ENCODE peak calls at places on chromosomes 3 and 15, in four cellular contexts. One of them, this sample, is unnamed.

GRCh38 chr15:50816191-50816590 is 50.7 kb upstream of the SPPL2A start:
- DNase-seq in stimulated activated CD8-positive, alpha-beta memory T cell treated with anti-CD3 and anti-CD28 coated beads, Interleukin-12 subunit alpha, Interleukin-12 subunit beta, amount 100 ng/mL, for 4 hours: no peak
- DNase-seq in NCI-H446 treated with DMSO at 0.1 percent for 48 hours: no peak
- DNase-seq in progenitor cell of endocrine pancreas: no peak
- DNase-seq in this sample: no peak

GRCh38 chr3:42140665-42141203 is 49.6 kb downstream of the TRAK1 start:
- DNase-seq in stimulated activated CD8-positive, alpha-beta memory T cell treated with anti-CD3 and anti-CD28 coated beads, Interleukin-12 subunit alpha, Interleukin-12 subunit beta, amount 100 ng/mL, for 4 hours: no peak
- DNase-seq in NCI-H446 treated with DMSO at 0.1 percent for 48 hours: no peak
- DNase-seq in progenitor cell of endocrine pancreas: no peak
- DNase-seq in this sample: no peak

GRCh38 chr15:57353317-57353804 is 22.9 kb upstream of the CGNL1 start:
- DNase-seq in stimulated activated CD8-positive, alpha-beta memory T cell treated with anti-CD3 and anti-CD28 coated beads, Interleukin-12 subunit alpha, Interleukin-12 subunit beta, amount 100 ng/mL, for 4 hours: no peak
- DNase-seq in NCI-H446 treated with DMSO at 0.1 percent for 48 hours: no peak
- DNase-seq in progenitor cell of endocrine pancreas: no peak
- DNase-seq in this sample: no peak

GRCh38 chr3:175911937-175912336 is 1052.8 kb downstream of the NAALADL2 start:
- DNase-seq in stimulated activated CD8-positive, alpha-beta memory T cell treated with anti-CD3 and anti-CD28 coated beads, Interleukin-12 subunit alpha, Interleukin-12 subunit beta, amount 100 ng/mL, for 4 hours: no peak
- DNase-seq in NCI-H446 treated with DMSO at 0.1 percent for 48 hours: no peak
- DNase-seq in progenitor cell of endocrine pancreas: no peak
- DNase-seq in this sample: no peak

GRCh38 chr15:73633991-73634495 is 854 bp upstream of the NPTN start:
- DNase-seq in stimulated activated CD8-positive, alpha-beta memory T cell treated with anti-CD3 and anti-CD28 coated beads, Interleukin-12 subunit alpha, Interleukin-12 subunit beta, amount 100 ng/mL, for 4 hours: no peak
- DNase-seq in NCI-H446 treated with DMSO at 0.1 percent for 48 hours: no peak
- DNase-seq in progenitor cell of endocrine pancreas: no peak
- DNase-seq in this sample: no peak

GRCh38 chr3:129013491-129013891 is 12.4 kb downstream of the EFCC1 start:
- DNase-seq in stimulated activated CD8-positive, alpha-beta memory T cell treated with anti-CD3 and anti-CD28 coated beads, Interleukin-12 subunit alpha, Interleukin-12 subunit beta, amount 100 ng/mL, for 4 hours: no peak
- DNase-seq in NCI-H446 treated with DMSO at 0.1 percent for 48 hours: no peak
- DNase-seq in progenitor cell of endocrine pancreas: no peak
- DNase-seq in this sample: no peak

GRCh38 chr15:51796777-51797474 is 32.5 kb upstream of the TMOD3 start:
- DNase-seq in stimulated activated CD8-positive, alpha-beta memory T cell treated with anti-CD3 and anti-CD28 coated beads, Interleukin-12 subunit alpha, Interleukin-12 subunit beta, amount 100 ng/mL, for 4 hours: no peak
- DNase-seq in NCI-H446 treated with DMSO at 0.1 percent for 48 hours: no peak
- DNase-seq in progenitor cell of endocrine pancreas: no peak
- DNase-seq in this sample: no peak

GRCh38 chr3:190182418-190183043 is 61.8 kb upstream of the P3H2 start:
- DNase-seq in stimulated activated CD8-positive, alpha-beta memory T cell treated with anti-CD3 and anti-CD28 coated beads, Interleukin-12 subunit alpha, Interleukin-12 subunit beta, amount 100 ng/mL, for 4 hours: no peak
- DNase-seq in NCI-H446 treated with DMSO at 0.1 percent for 48 hours: no peak
- DNase-seq in progenitor cell of endocrine pancreas: no peak
- DNase-seq in this sample: no peak

GRCh38 chr3:57557088-57557537 is 1.0 kb downstream of the PDE12 start:
- DNase-seq in stimulated activated CD8-positive, alpha-beta memory T cell treated with anti-CD3 and anti-CD28 coated beads, Interleukin-12 subunit alpha, Interleukin-12 subunit beta, amount 100 ng/mL, for 4 hours: peak
- DNase-seq in NCI-H446 treated with DMSO at 0.1 percent for 48 hours: no peak
- DNase-seq in progenitor cell of endocrine pancreas: no peak
- DNase-seq in this sample: no peak

GRCh38 chr15:62343397-62343796 is 178.3 kb upstream of the C2CD4B start:
- DNase-seq in stimulated activated CD8-positive, alpha-beta memory T cell treated with anti-CD3 and anti-CD28 coated beads, Interleukin-12 subunit alpha, Interleukin-12 subunit beta, amount 100 ng/mL, for 4 hours: no peak
- DNase-seq in NCI-H446 treated with DMSO at 0.1 percent for 48 hours: no peak
- DNase-seq in progenitor cell of endocrine pancreas: no peak
- DNase-seq in this sample: no peak

GRCh38 chr3:148582126-148582525 is 115.6 kb upstream of the AGTR1 start:
- DNase-seq in stimulated activated CD8-positive, alpha-beta memory T cell treated with anti-CD3 and anti-CD28 coated beads, Interleukin-12 subunit alpha, Interleukin-12 subunit beta, amount 100 ng/mL, for 4 hours: no peak
- DNase-seq in NCI-H446 treated with DMSO at 0.1 percent for 48 hours: no peak
- DNase-seq in progenitor cell of endocrine pancreas: no peak
- DNase-seq in this sample: no peak

GRCh38 chr15:43514241-43515057 is 3.0 kb upstream of the MAP1A start:
- DNase-seq in stimulated activated CD8-positive, alpha-beta memory T cell treated with anti-CD3 and anti-CD28 coated beads, Interleukin-12 subunit alpha, Interleukin-12 subunit beta, amount 100 ng/mL, for 4 hours: no peak
- DNase-seq in NCI-H446 treated with DMSO at 0.1 percent for 48 hours: no peak
- DNase-seq in progenitor cell of endocrine pancreas: no peak
- DNase-seq in this sample: peak

GRCh38 chr3:38843898-38844297 is 27.9 kb upstream of the SCN10A start:
- DNase-seq in stimulated activated CD8-positive, alpha-beta memory T cell treated with anti-CD3 and anti-CD28 coated beads, Interleukin-12 subunit alpha, Interleukin-12 subunit beta, amount 100 ng/mL, for 4 hours: no peak
- DNase-seq in NCI-H446 treated with DMSO at 0.1 percent for 48 hours: no peak
- DNase-seq in progenitor cell of endocrine pancreas: no peak
- DNase-seq in this sample: no peak

GRCh38 chr3:50557106-50557505 is 10.4 kb downstream of the C3orf18 start:
- DNase-seq in stimulated activated CD8-positive, alpha-beta memory T cell treated with anti-CD3 and anti-CD28 coated beads, Interleukin-12 subunit alpha, Interleukin-12 subunit beta, amount 100 ng/mL, for 4 hours: no peak
- DNase-seq in NCI-H446 treated with DMSO at 0.1 percent for 48 hours: no peak
- DNase-seq in progenitor cell of endocrine pancreas: no peak
- DNase-seq in this sample: no peak

GRCh38 chr3:94440767-94441493 is 378.1 kb downstream of the NSUN3 start:
- DNase-seq in stimulated activated CD8-positive, alpha-beta memory T cell treated with anti-CD3 and anti-CD28 coated beads, Interleukin-12 subunit alpha, Interleukin-12 subunit beta, amount 100 ng/mL, for 4 hours: no peak
- DNase-seq in NCI-H446 treated with DMSO at 0.1 percent for 48 hours: no peak
- DNase-seq in progenitor cell of endocrine pancreas: no peak
- DNase-seq in this sample: no peak

GRCh38 chr3:51340989-51341636 is 44.0 kb upstream of the MANF start:
- DNase-seq in stimulated activated CD8-positive, alpha-beta memory T cell treated with anti-CD3 and anti-CD28 coated beads, Interleukin-12 subunit alpha, Interleukin-12 subunit beta, amount 100 ng/mL, for 4 hours: no peak
- DNase-seq in NCI-H446 treated with DMSO at 0.1 percent for 48 hours: no peak
- DNase-seq in progenitor cell of endocrine pancreas: no peak
- DNase-seq in this sample: no peak